ENCODE peak calls at places on chromosomes 5 and 9, in ten cellular contexts. One of them, this sample, is unnamed. For H3K4me1, the result is how much of the 10 kb centered on the place peaks cover.

GRCh38 chr5:137708796-137709559 is 26.9 kb downstream of the KLHL3 start:
- DNase-seq in breast epithelium: no peak
- DNase-seq in OCI-LY7: no peak
- DNase-seq in pancreas: no peak
- DNase-seq in psoas muscle: no peak
- DNase-seq in sigmoid colon: peak
- DNase-seq in adrenal gland: no peak
- DNase-seq in spleen: no peak
- DNase-seq in CD8-positive, alpha-beta T cell: no peak
- DNase-seq in uterus: no peak
- DNase-seq in this sample: no peak

GRCh38 chr9:133932176-133932575 is 59.9 kb downstream of the VAV2 start:
- DNase-seq in breast epithelium: no peak
- DNase-seq in OCI-LY7: no peak
- DNase-seq in pancreas: no peak
- DNase-seq in psoas muscle: no peak
- DNase-seq in sigmoid colon: no peak
- DNase-seq in adrenal gland: no peak
- DNase-seq in spleen: no peak
- DNase-seq in CD8-positive, alpha-beta T cell: no peak
- DNase-seq in uterus: no peak
- DNase-seq in this sample: no peak

GRCh38 chr5:142888469-142889085 is 118.4 kb downstream of the ARHGAP26 start:
- DNase-seq in breast epithelium: no peak
- DNase-seq in OCI-LY7: peak
- DNase-seq in pancreas: no peak
- DNase-seq in psoas muscle: no peak
- DNase-seq in sigmoid colon: no peak
- DNase-seq in adrenal gland: no peak
- DNase-seq in spleen: no peak
- DNase-seq in CD8-positive, alpha-beta T cell: no peak
- DNase-seq in uterus: no peak
- DNase-seq in this sample: no peak

GRCh38 chr9:131923766-131924165 is 155.9 kb downstream of the MED27 start:
- DNase-seq in breast epithelium: no peak
- DNase-seq in OCI-LY7: no peak
- DNase-seq in pancreas: no peak
- DNase-seq in psoas muscle: no peak
- DNase-seq in sigmoid colon: no peak
- DNase-seq in adrenal gland: no peak
- DNase-seq in spleen: no peak
- DNase-seq in CD8-positive, alpha-beta T cell: no peak
- DNase-seq in uterus: no peak
- DNase-seq in this sample: no peak

GRCh38 chr5:64299805-64300204 is 134.2 kb downstream of the RNF180 start:
- DNase-seq in breast epithelium: no peak
- DNase-seq in OCI-LY7: no peak
- DNase-seq in pancreas: no peak
- DNase-seq in psoas muscle: no peak
- DNase-seq in sigmoid colon: no peak
- DNase-seq in adrenal gland: no peak
- DNase-seq in spleen: no peak
- DNase-seq in CD8-positive, alpha-beta T cell: no peak
- DNase-seq in uterus: no peak
- DNase-seq in this sample: no peak

GRCh38 chr9:134101623-134102149 is 33.9 kb upstream of the BRD3 start:
- DNase-seq in breast epithelium: no peak
- DNase-seq in OCI-LY7: no peak
- DNase-seq in pancreas: no peak
- DNase-seq in psoas muscle: no peak
- DNase-seq in sigmoid colon: no peak
- DNase-seq in adrenal gland: no peak
- DNase-seq in spleen: no peak
- DNase-seq in CD8-positive, alpha-beta T cell: no peak
- DNase-seq in uterus: no peak
- DNase-seq in this sample: peak

GRCh38 chr5:121366515-121366914 is 485.2 kb upstream of the FTMT start:
- DNase-seq in breast epithelium: no peak
- DNase-seq in OCI-LY7: no peak
- DNase-seq in pancreas: no peak
- DNase-seq in psoas muscle: no peak
- DNase-seq in sigmoid colon: no peak
- DNase-seq in adrenal gland: no peak
- DNase-seq in spleen: no peak
- DNase-seq in CD8-positive, alpha-beta T cell: no peak
- DNase-seq in uterus: no peak
- DNase-seq in this sample: no peak

GRCh38 chr5:138874771-138875628 is at the start of gene LRRTM2:
- DNase-seq in breast epithelium: no peak
- DNase-seq in OCI-LY7: no peak
- DNase-seq in pancreas: no peak
- DNase-seq in psoas muscle: no peak
- DNase-seq in sigmoid colon: no peak
- DNase-seq in adrenal gland: no peak
- DNase-seq in spleen: no peak
- DNase-seq in CD8-positive, alpha-beta T cell: no peak
- DNase-seq in uterus: no peak
- DNase-seq in this sample: no peak

GRCh38 chr5:131286400-131286715 is 22.5 kb downstream of the CDC42SE2 start:
- DNase-seq in breast epithelium: no peak
- DNase-seq in OCI-LY7: no peak
- DNase-seq in pancreas: no peak
- DNase-seq in psoas muscle: no peak
- DNase-seq in sigmoid colon: no peak
- DNase-seq in adrenal gland: no peak
- DNase-seq in spleen: no peak
- DNase-seq in CD8-positive, alpha-beta T cell: no peak
- DNase-seq in uterus: no peak
- DNase-seq in this sample: no peak

GRCh38 chr9:124342946-124343485 is 72.2 kb downstream of the PSMB7 start:
- DNase-seq in breast epithelium: no peak
- DNase-seq in OCI-LY7: no peak
- DNase-seq in pancreas: no peak
- DNase-seq in psoas muscle: peak
- DNase-seq in sigmoid colon: peak
- DNase-seq in adrenal gland: peak
- DNase-seq in spleen: peak
- DNase-seq in CD8-positive, alpha-beta T cell: no peak
- DNase-seq in uterus: peak
- DNase-seq in this sample: no peak

GRCh38 chr5:1348986-1349245 is 4.0 kb upstream of the CLPTM1L start:
- DNase-seq in breast epithelium: no peak
- DNase-seq in OCI-LY7: peak
- DNase-seq in pancreas: no peak
- DNase-seq in psoas muscle: no peak
- DNase-seq in sigmoid colon: no peak
- DNase-seq in adrenal gland: no peak
- DNase-seq in spleen: no peak
- DNase-seq in CD8-positive, alpha-beta T cell: no peak
- DNase-seq in uterus: no peak
- DNase-seq in this sample: no peak

GRCh38 chr9:8234286-8234819 is 434.8 kb upstream of the DMAC1 start:
- DNase-seq in breast epithelium: no peak
- DNase-seq in OCI-LY7: no peak
- DNase-seq in pancreas: no peak
- DNase-seq in psoas muscle: no peak
- DNase-seq in sigmoid colon: no peak
- DNase-seq in adrenal gland: no peak
- DNase-seq in spleen: no peak
- DNase-seq in CD8-positive, alpha-beta T cell: no peak
- DNase-seq in uterus: no peak
- DNase-seq in this sample: no peak

GRCh38 chr9:38689678-38690077 is 30.3 kb downstream of the FAM240B start:
- DNase-seq in breast epithelium: no peak
- DNase-seq in OCI-LY7: no peak
- DNase-seq in pancreas: no peak
- DNase-seq in psoas muscle: no peak
- DNase-seq in sigmoid colon: no peak
- DNase-seq in adrenal gland: no peak
- DNase-seq in spleen: no peak
- DNase-seq in CD8-positive, alpha-beta T cell: no peak
- DNase-seq in uterus: peak
- DNase-seq in this sample: no peak

GRCh38 chr5:101390317-101390908 is 487.3 kb upstream of the ST8SIA4 start:
- DNase-seq in breast epithelium: no peak
- DNase-seq in OCI-LY7: peak
- DNase-seq in pancreas: peak
- DNase-seq in psoas muscle: no peak
- DNase-seq in sigmoid colon: no peak
- DNase-seq in adrenal gland: no peak
- DNase-seq in spleen: no peak
- DNase-seq in CD8-positive, alpha-beta T cell: no peak
- DNase-seq in uterus: no peak
- DNase-seq in this sample: no peak
- TF ChIP-seq CTCF in breast epithelium: peak
- TF ChIP-seq CTCF in OCI-LY7: peak
- TF ChIP-seq CTCF in pancreas: no peak
- TF ChIP-seq CTCF in psoas muscle: peak
- TF ChIP-seq CTCF in sigmoid colon: peak
- TF ChIP-seq CTCF in adrenal gland: peak
- TF ChIP-seq CTCF in spleen: no peak
- TF ChIP-seq CTCF in CD8-positive, alpha-beta T cell: peak
- TF ChIP-seq CTCF in uterus: no peak
- TF ChIP-seq CTCF in this sample: peak

GRCh38 chr5:151151793-151152192 is 5.8 kb downstream of the ANXA6 start:
- DNase-seq in breast epithelium: no peak
- DNase-seq in OCI-LY7: no peak
- DNase-seq in pancreas: no peak
- DNase-seq in psoas muscle: no peak
- DNase-seq in sigmoid colon: no peak
- DNase-seq in adrenal gland: peak
- DNase-seq in spleen: no peak
- DNase-seq in CD8-positive, alpha-beta T cell: no peak
- DNase-seq in uterus: no peak
- DNase-seq in this sample: no peak
- H3K4me3 ChIP-seq in breast epithelium: no peak
- H3K4me3 ChIP-seq in OCI-LY7: no peak
- H3K4me3 ChIP-seq in pancreas: no peak
- H3K4me3 ChIP-seq in psoas muscle: no peak
- H3K4me3 ChIP-seq in sigmoid colon: no peak
- H3K4me3 ChIP-seq in adrenal gland: no peak
- H3K4me3 ChIP-seq in spleen: no peak
- H3K4me3 ChIP-seq in CD8-positive, alpha-beta T cell: no peak
- H3K4me3 ChIP-seq in uterus: no peak
- H3K4me3 ChIP-seq in this sample: no peak

DNA sequence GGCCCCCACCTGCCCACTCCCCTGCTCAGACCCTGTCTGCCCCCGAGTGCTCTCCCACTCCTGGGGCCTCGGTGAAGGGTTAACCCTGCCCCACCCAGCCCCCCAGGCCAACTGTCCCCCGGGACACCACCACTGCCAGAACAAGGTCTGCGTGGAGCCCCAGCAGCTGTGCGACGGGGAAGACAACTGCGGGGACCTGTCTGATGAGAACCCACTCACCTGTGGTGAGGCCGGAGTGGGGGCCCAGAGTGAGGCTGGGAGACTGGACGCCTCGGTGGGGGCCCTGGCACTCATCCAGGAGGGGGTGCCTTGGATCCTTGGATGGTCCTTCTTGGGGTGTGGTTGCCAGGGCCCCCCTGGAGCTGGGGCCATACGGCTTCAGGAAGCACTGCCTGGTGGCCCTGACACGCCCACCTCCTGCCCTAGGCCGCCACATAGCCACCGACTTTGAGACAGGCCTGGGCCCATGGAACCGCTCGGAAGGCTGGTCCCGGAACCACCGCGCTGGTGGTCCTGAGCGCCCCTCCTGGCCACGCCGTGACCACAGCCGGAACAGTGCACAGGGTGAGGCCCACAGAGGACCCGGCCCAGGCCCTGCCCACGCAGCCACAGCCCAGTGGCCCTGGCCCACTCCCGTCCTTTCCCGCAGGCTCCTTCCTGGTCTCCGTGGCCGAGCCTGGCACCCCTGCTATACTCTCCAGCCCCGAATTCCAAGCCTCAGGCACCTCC is 2.1 kb downstream of the MAMDC4 start:
- DNase-seq in breast epithelium: no peak
- DNase-seq in OCI-LY7: no peak
- DNase-seq in pancreas: peak
- DNase-seq in psoas muscle: peak
- DNase-seq in sigmoid colon: peak
- DNase-seq in adrenal gland: peak
- DNase-seq in spleen: peak
- DNase-seq in CD8-positive, alpha-beta T cell: no peak
- DNase-seq in uterus: peak
- DNase-seq in this sample: no peak
- H3K4me1 ChIP-seq in breast epithelium: under half
- H3K4me1 ChIP-seq in OCI-LY7: under half
- H3K4me1 ChIP-seq in pancreas: under half
- H3K4me1 ChIP-seq in psoas muscle: under half
- H3K4me1 ChIP-seq in sigmoid colon: under half
- H3K4me1 ChIP-seq in adrenal gland: under half
- H3K4me1 ChIP-seq in spleen: under half
- H3K4me1 ChIP-seq in CD8-positive, alpha-beta T cell: under half
- H3K4me1 ChIP-seq in uterus: under half
- H3K4me1 ChIP-seq in this sample: under half

DNA sequence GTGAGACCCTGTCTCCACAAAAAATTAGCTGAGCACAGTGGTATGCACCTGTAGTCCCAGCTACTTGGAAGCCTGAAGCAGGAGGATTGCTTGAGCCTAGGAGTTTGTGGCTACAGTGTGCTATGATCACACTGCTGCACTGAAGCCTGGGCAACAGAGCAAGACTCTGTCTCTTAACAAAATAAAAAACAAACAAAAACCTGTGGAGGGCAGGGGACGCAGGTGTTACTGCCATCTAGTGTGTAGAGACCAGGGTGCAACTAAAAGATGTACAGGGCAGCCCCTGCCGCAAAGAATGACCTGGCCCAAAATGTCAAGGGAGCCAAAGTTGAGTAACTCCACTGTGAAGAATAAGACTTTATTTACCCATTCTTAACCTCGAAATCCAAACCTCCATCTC is 27.1 kb downstream of the ASPN start:
- DNase-seq in breast epithelium: no peak
- DNase-seq in OCI-LY7: peak
- DNase-seq in pancreas: no peak
- DNase-seq in psoas muscle: no peak
- DNase-seq in sigmoid colon: no peak
- DNase-seq in adrenal gland: no peak
- DNase-seq in spleen: no peak
- DNase-seq in CD8-positive, alpha-beta T cell: no peak
- DNase-seq in uterus: no peak
- DNase-seq in this sample: no peak
- TF ChIP-seq CTCF in breast epithelium: no peak
- TF ChIP-seq CTCF in OCI-LY7: peak
- TF ChIP-seq CTCF in pancreas: no peak
- TF ChIP-seq CTCF in psoas muscle: no peak
- TF ChIP-seq CTCF in sigmoid colon: no peak
- TF ChIP-seq CTCF in adrenal gland: no peak
- TF ChIP-seq CTCF in spleen: no peak
- TF ChIP-seq CTCF in CD8-positive, alpha-beta T cell: no peak
- TF ChIP-seq CTCF in uterus: no peak
- TF ChIP-seq CTCF in this sample: no peak

GRCh38 chr5:176540956-176541337 is 3.7 kb upstream of the RNF44 start:
- DNase-seq in breast epithelium: no peak
- DNase-seq in OCI-LY7: no peak
- DNase-seq in pancreas: no peak
- DNase-seq in psoas muscle: no peak
- DNase-seq in sigmoid colon: no peak
- DNase-seq in adrenal gland: no peak
- DNase-seq in spleen: no peak
- DNase-seq in CD8-positive, alpha-beta T cell: no peak
- DNase-seq in uterus: no peak
- DNase-seq in this sample: no peak
- H3K4me3 ChIP-seq in breast epithelium: no peak
- H3K4me3 ChIP-seq in OCI-LY7: peak
- H3K4me3 ChIP-seq in pancreas: no peak
- H3K4me3 ChIP-seq in psoas muscle: no peak
- H3K4me3 ChIP-seq in sigmoid colon: no peak
- H3K4me3 ChIP-seq in adrenal gland: no peak
- H3K4me3 ChIP-seq in spleen: no peak
- H3K4me3 ChIP-seq in CD8-positive, alpha-beta T cell: peak
- H3K4me3 ChIP-seq in uterus: no peak
- H3K4me3 ChIP-seq in this sample: no peak

This sample was measured in upper lobe of right lung.